ENCODE peak calls at places on chromosome 12, in seven cellular contexts. S is PC-3, I is smooth muscle cell of the brain vasculature, O is uterus, H is fibroblast of gingiva, N is adrenal gland, A is H54. G is an unnamed sample.

GRCh38 chr12:26435005-26435404 is 239.6 kb downstream of the SSPN start:
- DNase-seq in S (no peak), I (no peak), O (no peak), H (no peak), N (no peak), A (no peak), G (no peak)

GRCh38 chr12:110270125-110270962 is 10.7 kb upstream of the ATP2A2 start:
- DNase-seq in S (peak), I (peak), O (peak), H (peak), N (peak), A (no peak), G (peak)

GRCh38 chr12:6553051-6553868 is 2.6 kb downstream of the IFFO1 start:
- DNase-seq in S (no peak), I (no peak), O (peak), H (peak), N (peak), A (no peak), G (peak)

GRCh38 chr12:96242597-96242996 is 48.4 kb downstream of the ELK3 start:
- DNase-seq in S (no peak), I (no peak), O (peak), H (no peak), N (peak), A (no peak), G (no peak)

GRCh38 chr12:11513288-11513687 is 117.9 kb upstream of the PRB2 start:
- DNase-seq in S (peak), I (no peak), O (no peak), H (no peak), N (no peak), A (no peak), G (no peak)

GRCh38 chr12:69765515-69765914 is 26.9 kb downstream of the RAB3IP start:
- DNase-seq in S (no peak), I (no peak), O (no peak), H (no peak), N (no peak), A (no peak), G (no peak)

GRCh38 chr12:110689002-110689600 is at the start of gene HVCN1:
- DNase-seq in S (no peak), I (no peak), O (peak), H (no peak), N (peak), A (no peak), G (peak)

GRCh38 chr12:12975322-12976077 is 23.5 kb upstream of the GPRC5D start:
- DNase-seq in S (peak), I (no peak), O (peak), H (peak), N (no peak), A (peak), G (no peak)

GRCh38 chr12:5456025-5456424 is 24.1 kb downstream of the NTF3 start:
- DNase-seq in S (no peak), I (no peak), O (no peak), H (no peak), N (no peak), A (no peak), G (no peak)

GRCh38 chr12:101875112-101875961 is 2.0 kb upstream of the DRAM1 start:
- DNase-seq in S (no peak), I (no peak), O (no peak), H (no peak), N (no peak), A (no peak), G (no peak)

GRCh38 chr12:116136340-116136739 is 141.2 kb downstream of the MED13L start:
- DNase-seq in S (peak), I (no peak), O (no peak), H (peak), N (no peak), A (no peak), G (no peak)

GRCh38 chr12:100545092-100545491 is 28.4 kb upstream of the GAS2L3 start:
- DNase-seq in S (peak), I (no peak), O (no peak), H (no peak), N (no peak), A (no peak), G (no peak)

GRCh38 chr12:124664395-124665111 is 97.1 kb upstream of the NCOR2 start:
- DNase-seq in S (no peak), I (no peak), O (no peak), H (no peak), N (no peak), A (no peak), G (no peak)

GRCh38 chr12:100141998-100142850 is 450 bp downstream of the BLTP3B start:
- DNase-seq in S (peak), I (no peak), O (peak), H (no peak), N (peak), A (peak), G (peak)

GRCh38 chr12:131438874-131439273 is 272.0 kb upstream of the SFSWAP start:
- DNase-seq in S (no peak), I (no peak), O (no peak), H (no peak), N (no peak), A (no peak), G (peak)

GRCh38 chr12:63301311-63301710 is 150.3 kb upstream of the AVPR1A start:
- DNase-seq in S (peak), I (no peak), O (no peak), H (no peak), N (no peak), A (no peak), G (no peak)

GRCh38 chr12:5348491-5348890 is 83.4 kb upstream of the NTF3 start:
- DNase-seq in S (no peak), I (no peak), O (no peak), H (no peak), N (no peak), A (no peak), G (no peak)

GRCh38 chr12:80846930-80847329 is 90.8 kb downstream of the LIN7A start:
- DNase-seq in S (no peak), I (no peak), O (no peak), H (no peak), N (no peak), A (no peak), G (no peak)

GRCh38 chr12:109018276-109018675 is 2.6 kb downstream of the SVOP start:
- DNase-seq in S (no peak), I (no peak), O (no peak), H (no peak), N (no peak), A (no peak), G (no peak)

GRCh38 chr12:127383281-127383680 is 883.7 kb upstream of the TMEM132C start:
- DNase-seq in S (peak), I (no peak), O (no peak), H (peak), N (no peak), A (peak), G (no peak)